ENCODE peak calls at places on chromosome 1, in ten cellular contexts. U is cardiac fibroblast; R is breast epithelium; N is CD8-positive, alpha-beta T cell; S is endothelial cell; W is dorsolateral prefrontal cortex; K is GM10248; O is osteocyte; E is upper lobe of right lung; H is B cell. J is an unnamed sample.

GRCh38 chr1:63152572-63152971 is 169.8 kb upstream of the FOXD3 start:
- DNase-seq in U (no peak), R (no peak), N (no peak), S (no peak), W (no peak), K (no peak), O (no peak), E (no peak), H (no peak), J (no peak)

GRCh38 chr1:228782662-228783414 is 47.6 kb downstream of the RHOU start:
- DNase-seq in U (peak; percentile 65), R (no peak), N (no peak), S (no peak), W (no peak), K (no peak), O (no peak), E (no peak), H (no peak), J (no peak)

GRCh38 chr1:87024936-87025537 is 110.6 kb downstream of the HS2ST1 start:
- DNase-seq in U (peak; percentile 56), R (no peak), N (no peak), S (peak; percentile 6), W (no peak), K (peak; percentile 25), O (no peak), E (no peak), H (no peak), J (no peak)

GRCh38 chr1:153565529-153566374 is at the start of gene S100A2:
- DNase-seq in U (peak; percentile 86), R (no peak), N (no peak), S (no peak), W (no peak), K (peak; percentile 75), O (no peak), E (peak; percentile 83), H (peak; percentile 44), J (no peak)

GRCh38 chr1:196608401-196609113 is at the start of gene KCNT2:
- DNase-seq in U (peak; percentile 78), R (no peak), N (no peak), S (peak; percentile 81), W (no peak), K (peak; percentile 4), O (peak; percentile 89), E (peak; percentile 69), H (no peak), J (peak; percentile 92)

GRCh38 chr1:185229981-185230380 is 73.0 kb downstream of the SWT1 start:
- DNase-seq in U (no peak), R (no peak), N (no peak), S (no peak), W (no peak), K (no peak), O (no peak), E (no peak), H (no peak), J (no peak)

GRCh38 chr1:47440052-47440848 is 2.4 kb downstream of the FOXD2 start:
- DNase-seq in U (no peak), R (no peak), N (no peak), S (no peak), W (no peak), K (no peak), O (no peak), E (no peak), H (no peak), J (no peak)

GRCh38 chr1:111442457-111442856 is 6.6 kb downstream of the WDR77 start:
- DNase-seq in U (no peak), R (no peak), N (no peak), S (no peak), W (no peak), K (no peak), O (no peak), E (no peak), H (no peak), J (no peak)

GRCh38 chr1:184242507-184242943 is 144.3 kb upstream of the C1orf21 start:
- DNase-seq in U (peak; percentile 48), R (no peak), N (no peak), S (no peak), W (no peak), K (no peak), O (no peak), E (no peak), H (no peak), J (no peak)

GRCh38 chr1:112317556-112317955 is 78.5 kb upstream of the CTTNBP2NL start:
- DNase-seq in U (no peak), R (no peak), N (no peak), S (no peak), W (no peak), K (no peak), O (no peak), E (no peak), H (no peak), J (no peak)

GRCh38 chr1:173479649-173480048 is 2.5 kb downstream of the PRDX6 start:
- DNase-seq in U (peak; percentile 51), R (no peak), N (no peak), S (no peak), W (no peak), K (no peak), O (no peak), E (no peak), H (no peak), J (no peak)

GRCh38 chr1:176559474-176560390 is 96.8 kb downstream of the PAPPA2 start:
- DNase-seq in U (peak; percentile 67), R (no peak), N (no peak), S (peak; percentile 68), W (peak; percentile 33), K (peak; percentile 57), O (peak; percentile 81), E (no peak), H (peak; percentile 21), J (peak; percentile 69)

DNA sequence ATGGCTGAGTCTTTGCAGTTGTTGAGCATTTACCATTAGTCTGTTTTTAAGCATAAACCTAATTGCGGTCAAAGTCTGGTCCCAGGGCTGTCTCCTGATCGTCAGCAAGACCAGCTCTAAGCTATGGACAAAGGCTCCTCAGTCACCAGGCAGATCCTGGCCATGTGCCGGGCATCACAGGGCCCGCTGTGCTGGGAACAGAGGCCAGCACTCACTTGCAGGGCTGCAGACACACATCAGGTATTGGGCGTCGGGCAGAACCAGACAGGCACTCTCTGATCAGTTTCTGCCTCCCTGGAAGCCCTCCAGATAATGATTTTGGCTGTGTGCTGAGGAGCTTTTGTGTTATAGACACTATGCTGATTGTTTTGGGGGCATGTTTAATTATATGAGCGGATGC is 26.6 kb downstream of the TMEM51 start:
- DNase-seq in U (no peak), R (no peak), N (no peak), S (no peak), W (peak; percentile 89), K (no peak), O (no peak), E (no peak), H (no peak), J (no peak)
- TF ChIP-seq CTCF in U (no peak), R (no peak), N (no peak), S (no peak), W (no peak), K (no peak), O (no peak), E (no peak), H (no peak), J (no peak)

GRCh38 chr1:203569490-203570318 is 56.9 kb upstream of the ATP2B4 start:
- DNase-seq in U (no peak), R (no peak), N (no peak), S (no peak), W (no peak), K (no peak), O (no peak), E (no peak), H (no peak), J (no peak)
- TF ChIP-seq CTCF in U (no peak), R (no peak), N (no peak), S (no peak), W (no peak), K (no peak), O (no peak), E (no peak), H (no peak), J (no peak)

GRCh38 chr1:61184035-61184713 is 101.8 kb downstream of the NFIA start:
- DNase-seq in U (peak; percentile 98), R (peak; percentile 96), N (no peak), S (no peak), W (peak; percentile 97), K (no peak), O (no peak), E (peak; percentile 95), H (no peak), J (no peak)

GRCh38 chr1:61181016-61181560 is 98.7 kb downstream of the NFIA start:
- DNase-seq in U (no peak), R (no peak), N (no peak), S (no peak), W (no peak), K (no peak), O (no peak), E (no peak), H (no peak), J (no peak)

GRCh38 chr1:61183471-61184034 is 101.2 kb downstream of the NFIA start:
- DNase-seq in U (peak; percentile 82), R (peak; percentile 58), N (no peak), S (no peak), W (peak; percentile 53), K (no peak), O (no peak), E (no peak), H (no peak), J (no peak)

GRCh38 chr1:61184714-61185106 is 102.3 kb downstream of the NFIA start:
- DNase-seq in U (no peak), R (no peak), N (no peak), S (no peak), W (no peak), K (no peak), O (no peak), E (no peak), H (no peak), J (no peak)

DNA sequence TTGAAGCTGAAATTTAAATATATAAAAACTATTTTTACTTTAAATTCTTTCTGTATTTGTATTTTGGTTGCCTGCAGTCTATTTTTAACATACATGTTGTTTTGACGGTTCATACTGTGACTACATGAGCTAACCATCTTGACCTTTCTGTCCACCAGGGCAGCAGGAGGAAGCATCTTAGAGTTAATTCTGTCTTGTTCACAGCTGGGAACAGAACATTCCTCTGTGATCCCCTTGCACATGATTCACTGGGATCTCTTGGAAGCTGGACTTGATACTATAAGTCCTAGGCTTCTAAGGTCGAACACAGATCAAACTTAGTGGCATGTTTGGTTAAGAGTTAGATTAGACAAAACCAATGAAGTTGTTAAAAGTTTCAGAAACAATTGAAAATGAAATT is 99.7 kb downstream of the NFIA start:
- DNase-seq in U (peak; percentile 63), R (no peak), N (no peak), S (no peak), W (no peak), K (no peak), O (no peak), E (no peak), H (no peak), J (no peak)
- TF ChIP-seq CTCF in U (no peak), R (no peak), N (no peak), S (no peak), W (no peak), K (no peak), O (no peak), E (no peak), H (no peak), J (no peak)

DNA sequence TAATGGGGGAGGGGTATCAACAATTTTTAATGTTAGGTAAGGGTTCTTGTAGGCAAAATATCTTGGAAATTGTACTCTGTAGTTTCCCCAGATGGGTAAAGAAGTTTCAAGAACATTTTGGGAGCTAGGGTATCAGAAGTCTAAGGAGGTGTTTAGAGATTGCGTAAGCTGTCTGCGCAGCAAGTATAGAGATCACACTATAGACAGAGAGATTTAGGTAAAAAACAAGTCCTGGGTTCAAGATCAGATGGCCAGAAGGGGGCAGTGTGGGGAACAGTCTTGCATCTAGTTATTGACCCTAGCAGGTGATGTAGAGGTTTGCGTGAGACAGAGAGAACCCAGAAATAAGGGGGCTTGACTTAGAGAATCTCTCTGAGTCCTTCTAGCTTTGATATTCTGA is 80.8 kb downstream of the S1PR1 start:
- DNase-seq in U (no peak), R (no peak), N (no peak), S (no peak), W (no peak), K (no peak), O (no peak), E (no peak), H (no peak), J (no peak)
- TF ChIP-seq CTCF in U (no peak), R (no peak), N (no peak), S (peak; percentile 39), W (no peak), K (peak; percentile 13), O (no peak), E (no peak), H (no peak), J (no peak)